ENCODE peak calls at places on chromosomes 6 and 20, in five cellular contexts. D is astrocyte of the spinal cord, T is pancreas, X is left ventricle myocardium inferior, E is AG10803. U is an unnamed sample.

GRCh38 chr6:43488667-43489276 is 11.4 kb downstream of the TJAP1 start:
- DNase-seq in D (peak; percentile 38), T (no peak), X (no peak), E (peak; percentile 51), U (no peak)

GRCh38 chr6:93376026-93376540 is 43.3 kb downstream of the EPHA7 start:
- DNase-seq in D (no peak), T (no peak), X (no peak), E (no peak), U (no peak)

GRCh38 chr6:50821431-50822077 is 2.9 kb downstream of the TFAP2B start:
- DNase-seq in D (no peak), T (no peak), X (no peak), E (no peak), U (no peak)

GRCh38 chr20:52031206-52031573 is 160.4 kb downstream of the ZFP64 start:
- DNase-seq in D (peak; percentile 6), T (no peak), X (no peak), E (peak; percentile 88), U (no peak)

GRCh38 chr6:149452062-149452939 is 32.5 kb downstream of the ZC3H12D start:
- DNase-seq in D (no peak), T (no peak), X (no peak), E (no peak), U (no peak)

GRCh38 chr6:44086931-44087574 is 40.2 kb downstream of the MRPL14 start:
- DNase-seq in D (no peak), T (peak; percentile 53), X (peak; percentile 73), E (peak; percentile 9), U (no peak)

GRCh38 chr6:11132191-11132590 is 20.7 kb upstream of the ERVFRD-1 start:
- DNase-seq in D (no peak), T (no peak), X (no peak), E (peak; percentile 58), U (no peak)

GRCh38 chr6:8027965-8028651 is 36.1 kb downstream of the BLOC1S5 start:
- DNase-seq in D (no peak), T (no peak), X (no peak), E (peak; percentile 40), U (peak; percentile 24)

GRCh38 chr20:6583134-6583738 is 184.2 kb upstream of the BMP2 start:
- DNase-seq in D (peak; percentile 68), T (no peak), X (peak; percentile 20), E (peak; percentile 52), U (peak; percentile 63)

GRCh38 chr20:47258745-47259695 is 97.5 kb downstream of the ZMYND8 start:
- DNase-seq in D (peak; percentile 37), T (no peak), X (peak; percentile 53), E (peak; percentile 34), U (peak; percentile 66)

GRCh38 chr6:75642314-75642713 is 40.6 kb downstream of the SENP6 start:
- DNase-seq in D (no peak), T (no peak), X (no peak), E (no peak), U (no peak)

GRCh38 chr6:128327890-128328289 is 192.5 kb downstream of the PTPRK start:
- DNase-seq in D (no peak), T (no peak), X (no peak), E (peak; percentile 12), U (no peak)

GRCh38 chr6:50905297-50905696 is 86.6 kb downstream of the TFAP2B start:
- DNase-seq in D (no peak), T (no peak), X (no peak), E (no peak), U (no peak)

GRCh38 chr6:68640506-68640875 is 5.4 kb downstream of the ADGRB3 start:
- DNase-seq in D (no peak), T (no peak), X (no peak), E (no peak), U (no peak)
- H3K4me3 ChIP-seq in D (no peak overlapping the region), T (no peak overlapping the region), X (peak overlapping the region; percentile 56), E (no peak overlapping the region), U (peak overlapping the region; percentile 26)

GRCh38 chr6:90294989-90295853 is 1.4 kb downstream of the BACH2 start:
- DNase-seq in D (peak; percentile 53), T (peak; percentile 59), X (peak; percentile 47), E (peak; percentile 6), U (peak; percentile 6)
- TF ChIP-seq CTCF in D (peak; percentile 24), T (no peak), X (peak; percentile 34), E (no peak), U (peak; percentile 40)

GRCh38 chr6:3147914-3148757 is 9.2 kb downstream of the TUBB2A start:
- DNase-seq in D (no peak), T (peak; percentile 81), X (no peak), E (no peak), U (no peak)

GRCh38 chr6:3152689-3153088 is 4.7 kb downstream of the TUBB2A start:
- DNase-seq in D (no peak), T (no peak), X (no peak), E (no peak), U (no peak)

GRCh38 chr6:3157151-3157933 is at the start of gene TUBB2A:
- DNase-seq in D (peak; percentile 80), T (peak; percentile 75), X (peak; percentile 85), E (peak; percentile 81), U (peak; percentile 59)

DNA sequence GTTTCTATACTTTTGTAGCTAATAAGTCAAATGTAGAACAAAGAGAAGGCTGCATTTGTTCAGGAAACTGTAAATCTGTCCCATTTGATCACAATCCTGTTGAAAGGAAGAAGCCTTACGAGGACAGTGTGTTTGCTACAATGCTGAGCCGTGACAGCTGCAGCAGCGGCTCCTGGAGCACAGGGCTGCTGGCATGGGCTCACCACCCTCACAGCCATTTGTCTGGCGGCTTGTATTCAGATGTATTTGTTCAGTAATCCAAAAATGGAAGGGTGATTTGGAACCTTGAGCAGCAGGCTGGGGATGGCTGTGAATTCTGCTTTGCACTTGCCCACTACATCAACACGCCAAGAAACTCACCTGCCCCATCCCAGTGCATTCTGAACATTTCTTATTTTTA is 5.6 kb downstream of the TUBB2A start:
- DNase-seq in D (no peak), T (no peak), X (no peak), E (no peak), U (no peak)
- H3K4me3 ChIP-seq in D (no peak overlapping the region), T (no peak overlapping the region), X (no peak overlapping the region), E (no peak overlapping the region), U (no peak overlapping the region)

GRCh38 chr20:53594068-53595017 is 704 bp upstream of the ZNF217 start:
- DNase-seq in D (peak; percentile 92), T (peak; percentile 97), X (peak; percentile 98), E (peak; percentile 91), U (peak; percentile 87)
- TF ChIP-seq CTCF in D (no peak), T (no peak), X (peak; percentile 40), E (no peak), U (no peak)

DNA sequence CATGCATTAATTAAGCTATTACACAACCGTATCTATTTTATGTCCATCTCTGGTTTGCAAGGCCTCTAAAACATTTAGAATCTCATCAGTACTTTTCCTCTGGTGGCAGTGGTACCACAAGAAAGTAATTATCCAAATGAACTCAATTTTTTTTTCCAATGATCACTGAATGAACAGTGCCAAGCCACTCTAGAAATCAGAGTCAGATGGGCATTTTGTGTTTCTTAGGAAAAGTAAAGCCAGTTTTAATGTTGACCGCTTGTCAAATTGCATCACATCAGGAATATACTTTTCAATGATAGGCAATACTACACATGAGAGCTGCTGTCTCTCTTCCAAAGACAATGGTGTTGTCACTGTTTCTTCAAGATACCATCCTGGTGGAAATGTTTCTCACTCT is 109.0 kb upstream of the TCF21 start:
- DNase-seq in D (no peak), T (no peak), X (no peak), E (no peak), U (no peak)
- H3K4me3 ChIP-seq in D (no peak overlapping the region), T (no peak overlapping the region), X (no peak overlapping the region), E (no peak overlapping the region), U (no peak overlapping the region)

GRCh38 chr6:166031275-166031674 is 136.4 kb downstream of the TBXT start:
- DNase-seq in D (no peak), T (no peak), X (no peak), E (no peak), U (no peak)

GRCh38 chr6:166027761-166028160 is 139.9 kb downstream of the TBXT start:
- DNase-seq in D (peak; percentile 36), T (no peak), X (no peak), E (peak; percentile 56), U (peak; percentile 74)

GRCh38 chr6:166036321-166037105 is 131.1 kb downstream of the TBXT start:
- DNase-seq in D (no peak), T (no peak), X (no peak), E (no peak), U (no peak)

GRCh38 chr6:166029506-166029905 is 138.1 kb downstream of the TBXT start:
- DNase-seq in D (peak; percentile 25), T (no peak), X (no peak), E (no peak), U (no peak)

DNA sequence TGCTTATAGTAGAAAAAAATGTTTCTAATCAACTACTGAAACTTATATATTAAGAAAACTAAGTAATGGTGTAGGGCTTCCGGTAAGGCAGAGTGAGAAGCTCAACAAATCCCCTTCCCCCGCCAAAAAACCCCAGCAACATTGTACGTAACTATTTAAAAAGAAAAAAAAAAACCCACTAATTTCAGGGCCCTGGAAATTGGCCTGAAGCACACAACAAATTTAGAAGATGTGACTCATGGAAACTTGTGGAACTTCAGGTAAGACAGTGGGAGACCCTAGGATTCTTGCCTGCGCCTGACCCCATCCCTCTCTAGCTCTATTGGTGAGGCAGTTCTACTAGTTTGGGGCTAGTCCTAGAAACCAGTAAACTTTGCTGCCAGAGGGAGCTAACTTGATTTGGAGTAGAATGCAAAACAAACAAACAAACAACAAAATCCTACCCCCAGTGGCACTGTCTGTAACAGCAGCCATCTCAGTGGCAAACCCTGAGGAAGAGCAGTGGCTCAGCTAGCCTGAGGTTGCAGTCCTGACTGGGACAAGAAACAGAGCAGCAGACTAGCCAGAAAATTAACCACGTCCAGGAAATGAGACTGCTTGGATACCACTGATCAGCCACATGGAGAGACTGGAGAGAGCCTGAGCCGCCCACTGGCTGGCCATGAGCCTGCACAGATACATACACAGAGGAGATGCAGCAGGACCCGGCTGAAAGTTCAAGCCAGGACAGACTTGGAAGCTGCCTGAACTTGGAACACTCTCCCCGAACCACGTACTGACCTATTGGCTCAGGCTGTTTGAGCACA is 135.1 kb downstream of the TBXT start:
- DNase-seq in D (peak; percentile 86), T (peak; percentile 34), X (peak; percentile 79), E (peak; percentile 95), U (peak; percentile 93)
- TF ChIP-seq CTCF in D (peak; percentile 17), T (no peak), X (peak; percentile 48), E (peak; percentile 58), U (peak; percentile 60)

GRCh38 chr6:129490551-129491245 is 219.3 kb downstream of the ARHGAP18 start:
- DNase-seq in D (peak; percentile 98), T (no peak), X (no peak), E (peak; percentile 95), U (peak; percentile 95)
- H3K4me3 ChIP-seq in D (peak overlapping the region; percentile 36), T (no peak overlapping the region), X (peak overlapping the region; percentile 47), E (peak overlapping the region; percentile 64), U (peak overlapping the region; percentile 42)